ENCODE peak calls at places on chromosomes 3 and 15, in nine cellular contexts. L is kidney tubule cell; H is NCI-H1092; W is B cell; V is amniotic stem cell; B is activated T-helper 9 cell treated with anti-CD3 and anti-CD28 coated beads, Interleukin-2, amount 50 U/mL, for 16 hours; R is stimulated activated CD8-positive, alpha-beta memory T cell treated with anti-CD3 and anti-CD28 coated beads, Interleukin-15, amount 100 ng/mL, for 48 hours; N is ureter; G is cardiac septum. J is an unnamed sample.

GRCh38 chr3:126131881-126132750 is 48.2 kb upstream of the SLC41A3 start:
- DNase-seq in G (peak), B (no peak), N (peak), R (no peak), V (no peak), W (no peak), L (no peak), H (no peak), J (no peak)

GRCh38 chr3:12875857-12876451 is 34.6 kb upstream of the RPL32 start:
- DNase-seq in R (no peak), H (no peak), V (no peak), W (peak), G (no peak), L (peak), B (no peak), N (no peak), J (no peak)

GRCh38 chr3:78893161-78893560 is 874.6 kb downstream of the ROBO1 start:
- DNase-seq in G (no peak), B (no peak), N (no peak), W (no peak), R (no peak), L (no peak), H (no peak), V (no peak), J (no peak)

GRCh38 chr3:18531662-18532061 is 106.5 kb upstream of the SATB1 start:
- DNase-seq in N (no peak), R (no peak), V (no peak), B (no peak), G (no peak), H (no peak), W (peak), L (no peak), J (no peak)

GRCh38 chr3:57048052-57048671 is 12.3 kb upstream of the SPATA12 start:
- DNase-seq in L (no peak), N (peak), B (no peak), V (no peak), W (no peak), R (no peak), G (peak), H (peak), J (no peak)

GRCh38 chr15:72285927-72286516 is 13.7 kb upstream of the PARP6 start:
- DNase-seq in V (no peak), L (no peak), R (peak), B (peak), G (no peak), W (peak), H (no peak), N (no peak), J (peak)

GRCh38 chr15:73927003-73927475 is 777 bp downstream of the LOXL1 start:
- DNase-seq in V (no peak), H (peak), W (peak), G (peak), B (peak), N (peak), R (no peak), L (peak), J (no peak)

GRCh38 chr3:194396897-194397756 is 1.9 kb downstream of the GP5 start:
- DNase-seq in L (no peak), B (no peak), H (no peak), W (peak), G (no peak), R (peak), N (no peak), V (no peak), J (no peak)

GRCh38 chr15:78866824-78867223 is 5.9 kb upstream of the MORF4L1 start:
- DNase-seq in N (no peak), G (no peak), W (no peak), B (no peak), H (no peak), R (no peak), L (no peak), V (no peak), J (no peak)

GRCh38 chr3:74267583-74268184 is 346.8 kb downstream of the CNTN3 start:
- DNase-seq in R (no peak), N (no peak), H (peak), V (peak), W (no peak), L (peak), B (no peak), G (no peak), J (peak)

GRCh38 chr3:85939026-85939616 is 980.3 kb downstream of the CADM2 start:
- DNase-seq in H (peak), V (no peak), B (no peak), L (no peak), R (no peak), N (no peak), W (no peak), G (no peak), J (no peak)

GRCh38 chr15:28164876-28165275 is 65.8 kb upstream of the OCA2 start:
- DNase-seq in R (no peak), N (no peak), B (no peak), L (no peak), V (no peak), G (no peak), W (no peak), H (no peak), J (no peak)

GRCh38 chr3:143140550-143140949 is 21.0 kb downstream of the CHST2 start:
- DNase-seq in B (no peak), W (no peak), G (no peak), L (no peak), N (no peak), V (no peak), R (no peak), H (no peak), J (no peak)

GRCh38 chr15:41966920-41967465 is 5.4 kb downstream of the EHD4 start:
- DNase-seq in N (peak), H (no peak), B (no peak), W (no peak), G (peak), L (no peak), V (no peak), R (no peak), J (no peak)

GRCh38 chr3:195768414-195768813 is 43.3 kb downstream of the MUC4 start:
- DNase-seq in V (no peak), B (no peak), R (no peak), L (no peak), G (peak), N (no peak), H (no peak), W (peak), J (no peak)

GRCh38 chr3:60555704-60556340 is 695.4 kb downstream of the FHIT start:
- DNase-seq in R (no peak), N (no peak), W (no peak), B (no peak), H (no peak), G (no peak), L (peak), V (no peak), J (peak)

GRCh38 chr3:79111375-79112052 is 656.3 kb downstream of the ROBO1 start:
- DNase-seq in R (no peak), W (no peak), H (no peak), V (no peak), L (no peak), B (no peak), N (no peak), G (no peak), J (no peak)

GRCh38 chr15:56045068-56045748 is 51.8 kb upstream of the NEDD4 start:
- DNase-seq in V (no peak), W (no peak), G (no peak), L (peak), N (no peak), B (no peak), H (no peak), R (no peak), J (no peak)

GRCh38 chr3:149023951-149024350 is 32.6 kb downstream of the GYG1 start:
- DNase-seq in N (no peak), R (no peak), V (no peak), G (no peak), W (no peak), B (no peak), L (peak), H (no peak), J (no peak)

GRCh38 chr15:90564109-90564508 is 34.4 kb downstream of the CRTC3 start:
- DNase-seq in H (no peak), N (no peak), W (peak), V (no peak), R (no peak), B (no peak), G (no peak), L (no peak), J (no peak)

GRCh38 chr3:190294030-190294429 is 28.2 kb downstream of the CLDN1 start:
- DNase-seq in B (no peak), V (no peak), G (no peak), W (no peak), R (no peak), N (no peak), L (no peak), H (no peak), J (no peak)

GRCh38 chr3:190172751-190173150 is 52.1 kb upstream of the P3H2 start:
- DNase-seq in H (no peak), L (peak), N (no peak), R (no peak), B (no peak), V (no peak), W (no peak), G (no peak), J (no peak)

GRCh38 chr3:175208316-175208715 is 349.2 kb downstream of the NAALADL2 start:
- DNase-seq in W (no peak), B (no peak), L (no peak), R (no peak), N (no peak), V (no peak), G (no peak), H (no peak), J (no peak)

GRCh38 chr15:23642413-23643044 is 5.1 kb downstream of the MAGEL2 start:
- DNase-seq in N (peak), H (peak), W (peak), L (peak), G (no peak), R (no peak), V (no peak), B (no peak), J (peak)

GRCh38 chr3:14124223-14124614 is 451 bp downstream of the CHCHD4 start:
- DNase-seq in N (peak), G (peak), L (peak), R (peak), W (no peak), V (no peak), H (peak), B (peak), J (no peak)

GRCh38 chr3:79551997-79552396 is 215.8 kb downstream of the ROBO1 start:
- DNase-seq in N (no peak), R (no peak), H (no peak), B (no peak), L (no peak), G (no peak), W (no peak), V (no peak), J (no peak)

GRCh38 chr3:176430244-176430893 is 766.9 kb downstream of the TBL1XR1 start:
- DNase-seq in R (no peak), N (no peak), H (peak), W (no peak), G (no peak), L (peak), V (no peak), B (no peak), J (no peak)

GRCh38 chr3:129106320-129106719 is 15.3 kb downstream of the RAB43 start:
- DNase-seq in N (no peak), B (no peak), G (no peak), W (no peak), H (no peak), R (no peak), V (no peak), L (no peak), J (no peak)

GRCh38 chr3:17852217-17852616 is 109.8 kb upstream of the TBC1D5 start:
- DNase-seq in B (no peak), G (no peak), V (no peak), R (no peak), W (no peak), N (no peak), L (peak), H (no peak), J (no peak)

GRCh38 chr3:160676547-160677303 is at the start of gene ARL14:
- DNase-seq in V (no peak), W (no peak), G (no peak), R (no peak), N (peak), H (no peak), B (no peak), L (peak), J (no peak)

GRCh38 chr3:15313461-15313860 is 18.9 kb downstream of the SH3BP5 start:
- DNase-seq in R (no peak), N (no peak), H (peak), L (no peak), G (no peak), V (no peak), B (no peak), W (no peak), J (no peak)

GRCh38 chr3:48112813-48113212 is 75.4 kb downstream of the CDC25A start:
- DNase-seq in B (no peak), R (no peak), G (no peak), V (no peak), L (no peak), H (no peak), N (no peak), W (no peak), J (no peak)

GRCh38 chr15:81887913-81888312 is 157.9 kb downstream of the MEX3B start:
- DNase-seq in G (no peak), B (no peak), W (no peak), H (no peak), N (no peak), R (no peak), L (no peak), V (peak), J (no peak)

GRCh38 chr15:81087121-81087520 is 46.9 kb upstream of the CFAP161 start:
- DNase-seq in L (no peak), H (no peak), W (no peak), B (no peak), V (no peak), R (no peak), G (no peak), N (no peak), J (no peak)

GRCh38 chr15:100734606-100735005 is 132.2 kb downstream of the ASB7 start:
- DNase-seq in V (no peak), N (no peak), R (no peak), B (no peak), L (no peak), H (no peak), W (no peak), G (no peak), J (no peak)

GRCh38 chr3:48983096-48983495 is 6.9 kb upstream of the P4HTM start:
- DNase-seq in H (no peak), L (no peak), V (no peak), R (no peak), B (no peak), N (no peak), W (no peak), G (no peak), J (no peak)

J was measured in iPS DF 6.9.